ENCODE peak calls at places on chromosomes 7 and 10, in ten cellular contexts. U is HTR-8/SVneo; D is mesendoderm; Z is activated effector memory CD4-positive, alpha-beta T cell treated with anti-CD3 and anti-CD28 coated beads, Interleukin-2, amount 50 U/mL, for 16 hours; Q is KBM-7; W is H54; P is fibroblast of pulmonary artery; O is aorta; C is GDM1; V is stimulated activated CD4-positive, alpha-beta T cell treated with anti-CD3 and anti-CD28 coated beads, Interleukin-12 subunit alpha, Interleukin-12 subunit beta, amount 100 ng/mL, for 4 hours. S is an unnamed sample.
A peak's percentile ranks its signal among the peaks of the same experiment; 100 is the strongest.

GRCh38 chr10:92064506-92064905 is 140.9 kb downstream of the BTAF1 start:
- DNase-seq in U (no peak), D (no peak), Z (no peak), Q (no peak), W (no peak), P (no peak), O (no peak), C (no peak), V (no peak), S (no peak)

GRCh38 chr7:27409776-27410175 is 167.2 kb downstream of the EVX1 start:
- DNase-seq in U (no peak), D (peak; percentile 4), Z (no peak), Q (no peak), W (no peak), P (peak; percentile 35), O (no peak), C (no peak), V (no peak), S (peak; percentile 31)

GRCh38 chr7:37920619-37921339 is at the start of gene EPDR1:
- DNase-seq in U (peak; percentile 23), D (peak; percentile 71), Z (no peak), Q (peak; percentile 82), W (peak; percentile 76), P (no peak), O (peak; percentile 78), C (peak; percentile 58), V (peak; percentile 10), S (no peak)

GRCh38 chr10:50506861-50507573 is 116.7 kb downstream of the SGMS1 start:
- DNase-seq in U (no peak), D (no peak), Z (no peak), Q (no peak), W (no peak), P (no peak), O (no peak), C (no peak), V (no peak), S (no peak)

GRCh38 chr7:79282051-79282694 is 171.3 kb downstream of the MAGI2 start:
- DNase-seq in U (no peak), D (peak; percentile 41), Z (no peak), Q (no peak), W (no peak), P (peak; percentile 81), O (no peak), C (no peak), V (no peak), S (peak; percentile 90)

GRCh38 chr10:90751107-90751997 is 106.5 kb downstream of the HTR7 start:
- DNase-seq in U (peak; percentile 35), D (peak; percentile 82), Z (peak; percentile 69), Q (peak; percentile 45), W (peak; percentile 22), P (peak; percentile 59), O (no peak), C (no peak), V (peak; percentile 15), S (peak; percentile 14)

GRCh38 chr10:27225011-27225590 is 15.5 kb downstream of the ACBD5 start:
- DNase-seq in U (no peak), D (no peak), Z (no peak), Q (no peak), W (no peak), P (no peak), O (no peak), C (no peak), V (no peak), S (no peak)

GRCh38 chr10:121148901-121149300 is 297.7 kb downstream of the WDR11 start:
- DNase-seq in U (no peak), D (no peak), Z (no peak), Q (no peak), W (no peak), P (no peak), O (no peak), C (no peak), V (no peak), S (no peak)

GRCh38 chr7:3493499-3493898 is 192.4 kb downstream of the SDK1 start:
- DNase-seq in U (peak; percentile 50), D (peak; percentile 69), Z (no peak), Q (no peak), W (peak; percentile 40), P (peak; percentile 72), O (no peak), C (no peak), V (no peak), S (peak; percentile 21)

GRCh38 chr10:4041531-4042096 is 256.6 kb upstream of the KLF6 start:
- DNase-seq in U (no peak), D (no peak), Z (no peak), Q (no peak), W (no peak), P (no peak), O (no peak), C (no peak), V (no peak), S (no peak)

GRCh38 chr10:89644967-89645741 is at the start of gene PANK1:
- DNase-seq in U (peak; percentile 78), D (peak; percentile 90), Z (peak; percentile 91), Q (peak; percentile 83), W (peak; percentile 81), P (peak; percentile 76), O (peak; percentile 87), C (peak; percentile 80), V (peak; percentile 67), S (peak; percentile 88)

GRCh38 chr10:78542536-78542935 is 508.9 kb downstream of the RPS24 start:
- DNase-seq in U (no peak), D (peak; percentile 23), Z (no peak), Q (no peak), W (no peak), P (no peak), O (no peak), C (no peak), V (no peak), S (no peak)

GRCh38 chr7:129553861-129554530 is 51.7 kb downstream of the SMKR1 start:
- DNase-seq in U (peak; percentile 66), D (no peak), Z (peak; percentile 71), Q (peak; percentile 66), W (peak; percentile 78), P (no peak), O (no peak), C (no peak), V (peak; percentile 18), S (peak; percentile 50)